ENCODE peak calls at places on chromosome 7, in eight cellular contexts. J is body of pancreas, E is brain microvascular endothelial cell, A is pancreas, W is left ventricle myocardium inferior, L is endodermal cell, R is GM23338, T is fibroblast of lung. D is an unnamed sample. For H3K36me3, the result is how much of the 10 kb centered on the place peaks cover.

GRCh38 chr7:105885386-105886111 is 9.2 kb upstream of the ATXN7L1 start:
- DNase-seq in J (peak), E (no peak), A (no peak), W (no peak), L (no peak), R (no peak), T (peak), D (peak)

GRCh38 chr7:45651056-45651444 is 76.9 kb downstream of the ADCY1 start:
- DNase-seq in J (no peak), E (no peak), A (no peak), W (no peak), L (no peak), R (no peak), T (no peak), D (no peak)

GRCh38 chr7:12257582-12257981 is 46.5 kb downstream of the TMEM106B start:
- DNase-seq in J (no peak), E (peak), A (no peak), W (no peak), L (no peak), R (no peak), T (peak), D (no peak)

GRCh38 chr7:47803029-47803428 is 145.2 kb downstream of the PKD1L1 start:
- DNase-seq in J (no peak), E (no peak), A (no peak), W (no peak), L (peak), R (no peak), T (no peak), D (no peak)

GRCh38 chr7:84232653-84233052 is 38.1 kb upstream of the SEMA3A start:
- DNase-seq in J (no peak), E (peak), A (no peak), W (no peak), L (no peak), R (peak), T (peak), D (peak)

GRCh38 chr7:34269084-34269483 is 363.7 kb downstream of the BMPER start:
- DNase-seq in J (no peak), E (no peak), A (no peak), W (no peak), L (no peak), R (peak), T (no peak), D (no peak)

GRCh38 chr7:100430450-100431285 is 1.0 kb downstream of the MEPCE start:
- DNase-seq in J (no peak), E (no peak), A (peak), W (no peak), L (peak), R (peak), T (no peak), D (peak)

GRCh38 chr7:120091807-120092206 is 181.2 kb upstream of the KCND2 start:
- DNase-seq in J (no peak), E (no peak), A (no peak), W (no peak), L (no peak), R (no peak), T (no peak), D (no peak)

GRCh38 chr7:117273325-117274292 is 49.2 kb downstream of the WNT2 start:
- DNase-seq in J (no peak), E (no peak), A (no peak), W (no peak), L (no peak), R (no peak), T (no peak), D (peak)

GRCh38 chr7:28181921-28182517 is 1.4 kb upstream of the JAZF1 start:
- DNase-seq in J (no peak), E (no peak), A (no peak), W (no peak), L (no peak), R (no peak), T (no peak), D (no peak)

GRCh38 chr7:28179081-28180030 is 1.2 kb downstream of the JAZF1 start:
- DNase-seq in J (peak), E (no peak), A (peak), W (peak), L (peak), R (peak), T (peak), D (peak)

GRCh38 chr7:28180031-28180363 is 598 bp downstream of the JAZF1 start:
- DNase-seq in J (no peak), E (no peak), A (no peak), W (no peak), L (no peak), R (no peak), T (no peak), D (no peak)

GRCh38 chr7:28178537-28178936 is 2.1 kb downstream of the JAZF1 start:
- DNase-seq in J (no peak), E (no peak), A (no peak), W (no peak), L (no peak), R (no peak), T (no peak), D (no peak)

GRCh38 chr7:28180364-28181147 is at the start of gene JAZF1:
- DNase-seq in J (peak), E (no peak), A (peak), W (peak), L (peak), R (peak), T (peak), D (peak)
- H3K27ac ChIP-seq in J (peak), E (no peak), A (peak), W (peak), L (no peak), R (peak), T (no peak), D (no peak)

DNA sequence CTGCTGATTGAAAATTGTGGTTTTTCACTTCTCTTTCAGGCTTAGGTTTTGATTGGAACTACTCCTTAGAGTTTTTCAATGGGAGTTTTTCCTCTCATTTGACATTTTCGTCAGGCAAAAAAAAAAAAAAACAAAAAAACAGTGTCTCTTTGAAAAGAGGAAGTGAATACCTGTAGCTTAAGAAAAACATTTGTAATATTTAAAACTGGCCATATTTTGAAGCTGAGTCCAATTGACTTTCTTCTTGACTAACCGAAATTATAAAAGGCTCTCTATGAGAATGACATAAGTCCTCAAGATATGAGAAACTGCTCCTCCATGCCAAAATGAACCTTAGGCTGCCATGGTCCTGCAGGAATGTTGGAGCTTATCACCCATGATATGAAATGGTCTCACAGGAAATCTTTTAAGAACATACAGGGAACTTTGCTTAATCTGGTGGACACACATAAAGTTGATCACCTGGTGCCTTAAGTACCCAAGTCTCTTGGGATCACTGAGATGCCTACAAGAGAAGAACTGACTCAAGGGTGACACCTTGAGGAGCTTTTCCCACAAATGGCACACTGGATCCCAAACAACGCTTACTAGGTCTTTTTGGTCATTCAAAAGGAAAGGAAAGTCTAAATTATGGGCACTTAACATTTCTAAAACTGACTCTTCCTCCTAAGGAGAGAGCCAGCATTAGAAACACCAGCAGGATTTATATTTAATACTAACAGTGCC is 263.4 kb downstream of the CDC14C start:
- DNase-seq in J (no peak), E (no peak), A (no peak), W (no peak), L (no peak), R (peak), T (no peak), D (no peak)
- TF ChIP-seq CTCF in J (no peak), E (no peak), A (no peak), W (peak), L (peak), R (peak), T (no peak), D (no peak)

GRCh38 chr7:94761451-94761850 is 105.5 kb upstream of the SGCE start:
- DNase-seq in J (no peak), E (no peak), A (no peak), W (no peak), L (no peak), R (no peak), T (no peak), D (no peak)
- H3K36me3 ChIP-seq in J (under half), E (under half), A (under half), W (under half), L (under half), R (under half), T (under half), D (under half)

GRCh38 chr7:140738280-140738679 is 41.8 kb downstream of the NDUFB2 start:
- DNase-seq in J (no peak), E (peak), A (no peak), W (no peak), L (no peak), R (no peak), T (no peak), D (no peak)

GRCh38 chr7:140734096-140734495 is 37.6 kb downstream of the NDUFB2 start:
- DNase-seq in J (no peak), E (no peak), A (no peak), W (no peak), L (no peak), R (no peak), T (no peak), D (no peak)

GRCh38 chr7:140732436-140732835 is 35.9 kb downstream of the NDUFB2 start:
- DNase-seq in J (no peak), E (no peak), A (no peak), W (no peak), L (no peak), R (peak), T (no peak), D (no peak)

DNA sequence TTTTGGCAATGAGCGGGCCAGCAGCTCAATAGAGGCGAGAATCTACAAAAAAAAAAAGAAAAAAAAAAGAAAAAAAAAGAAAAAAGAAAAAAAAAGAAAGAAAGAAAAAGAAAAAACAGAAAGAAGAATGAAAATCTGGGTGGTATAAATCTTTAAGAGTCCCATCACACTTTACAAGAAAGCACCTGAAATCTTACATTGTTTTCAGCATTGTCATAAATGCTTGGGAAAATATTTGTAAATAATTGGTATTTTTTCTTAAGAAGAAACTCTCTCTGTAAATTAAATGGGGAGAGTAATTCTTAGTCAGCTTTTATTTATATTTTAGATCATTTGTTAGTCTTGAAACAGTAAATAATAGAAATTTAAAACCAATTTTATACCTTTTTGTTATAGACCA is 38.2 kb downstream of the NDUFB2 start:
- DNase-seq in J (no peak), E (no peak), A (no peak), W (no peak), L (no peak), R (no peak), T (no peak), D (no peak)
- H3K27ac ChIP-seq in J (no peak), E (no peak), A (no peak), W (no peak), L (no peak), R (no peak), T (no peak), D (no peak)

GRCh38 chr7:73683056-73683915 is at the start of the genes BUD23 and DNAJC30:
- DNase-seq in J (peak), E (peak), A (peak), W (peak), L (peak), R (peak), T (peak), D (peak)
- TF ChIP-seq CTCF in J (no peak), E (no peak), A (no peak), W (no peak), L (no peak), R (no peak), T (no peak), D (no peak)

D was measured in cardiac muscle cell.